ENCODE peak calls at places on chromosome 5, in nine cellular contexts. R, N, F, I, E, P, G, M and L are unnamed samples.

GRCh38 chr5:79924936-79925893 is 65.8 kb downstream of the MTX3 start:
- DNase-seq in F (no peak), G (peak), I (no peak), E (no peak), N (no peak), P (no peak), M (peak), R (no peak), L (no peak)

GRCh38 chr5:68534131-68534940 is 318.8 kb downstream of the PIK3R1 start:
- DNase-seq in M (peak), G (no peak), E (peak), R (no peak), P (peak), F (peak), I (no peak), N (peak), L (no peak)

GRCh38 chr5:78995521-78995920 is 10.4 kb upstream of the ARSB start:
- DNase-seq in G (no peak), E (no peak), N (no peak), I (no peak), P (no peak), F (no peak), R (no peak), M (no peak), L (no peak)

GRCh38 chr5:316210-317085 is 5.1 kb upstream of the AHRR start:
- DNase-seq in G (no peak), E (no peak), F (no peak), N (no peak), M (no peak), P (no peak), I (no peak), R (no peak), L (no peak)

GRCh38 chr5:147752666-147753290 is 29.8 kb downstream of the JAKMIP2 start:
- DNase-seq in R (no peak), N (no peak), E (no peak), I (no peak), G (no peak), M (no peak), P (no peak), F (no peak), L (no peak)

GRCh38 chr5:160846642-160847041 is 5.4 kb downstream of the ATP10B start:
- DNase-seq in R (no peak), N (no peak), I (no peak), E (no peak), M (no peak), G (no peak), F (no peak), P (no peak), L (no peak)

GRCh38 chr5:19125956-19126713 is 861.9 kb downstream of the CDH18 start:
- DNase-seq in N (no peak), I (no peak), G (no peak), R (no peak), P (no peak), E (no peak), F (no peak), M (no peak), L (no peak)

GRCh38 chr5:158543539-158544387 is 556.0 kb downstream of the EBF1 start:
- DNase-seq in I (no peak), N (no peak), E (no peak), G (no peak), P (no peak), M (no peak), R (no peak), F (no peak), L (no peak)

GRCh38 chr5:168481330-168481788 is 4.9 kb upstream of the RARS1 start:
- DNase-seq in M (no peak), I (no peak), E (no peak), N (no peak), F (no peak), G (peak), R (no peak), P (no peak), L (no peak)